ENCODE peak calls at places on chromosomes 13 and 19, in eight cellular contexts. One of them, this sample, is unnamed.

GRCh38 chr19:4455742-4456565 is 1.6 kb downstream of the UBXN6 start:
- DNase-seq in PC-9: no peak
- DNase-seq in H9: no peak
- DNase-seq in AG04450: no peak
- DNase-seq in fibroblast of the aortic adventitia: peak; percentile 79
- DNase-seq in AG09309: no peak
- DNase-seq in nephron progenitor cell: peak; percentile 52
- DNase-seq in heart left ventricle: no peak
- DNase-seq in this sample: peak; percentile 97

GRCh38 chr19:51333836-51334460 is 8.0 kb downstream of the VSIG10L start:
- DNase-seq in AG04450: no peak
- DNase-seq in H9: peak; percentile 67
- DNase-seq in PC-9: no peak
- DNase-seq in nephron progenitor cell: no peak
- DNase-seq in heart left ventricle: no peak
- DNase-seq in AG09309: no peak
- DNase-seq in fibroblast of the aortic adventitia: no peak
- DNase-seq in this sample: no peak

GRCh38 chr13:95123726-95124125 is 177.5 kb downstream of the ABCC4 start:
- DNase-seq in nephron progenitor cell: no peak
- DNase-seq in AG04450: no peak
- DNase-seq in heart left ventricle: no peak
- DNase-seq in PC-9: no peak
- DNase-seq in fibroblast of the aortic adventitia: no peak
- DNase-seq in AG09309: no peak
- DNase-seq in H9: no peak
- DNase-seq in this sample: no peak

GRCh38 chr19:1856698-1857603 is 6.4 kb downstream of the KLF16 start:
- DNase-seq in nephron progenitor cell: peak; percentile 72
- DNase-seq in AG04450: no peak
- DNase-seq in heart left ventricle: peak; percentile 90
- DNase-seq in AG09309: no peak
- DNase-seq in H9: peak; percentile 85
- DNase-seq in fibroblast of the aortic adventitia: peak; percentile 66
- DNase-seq in PC-9: peak; percentile 72
- DNase-seq in this sample: peak; percentile 82

GRCh38 chr19:45130888-45131615 is 29.7 kb downstream of the NKPD1 start:
- DNase-seq in AG09309: no peak
- DNase-seq in PC-9: peak; percentile 64
- DNase-seq in H9: no peak
- DNase-seq in heart left ventricle: no peak
- DNase-seq in AG04450: no peak
- DNase-seq in fibroblast of the aortic adventitia: no peak
- DNase-seq in nephron progenitor cell: peak; percentile 38
- DNase-seq in this sample: no peak

GRCh38 chr19:6967962-6968361 is 53.3 kb downstream of the MBD3L2B start:
- DNase-seq in AG04450: no peak
- DNase-seq in AG09309: no peak
- DNase-seq in heart left ventricle: no peak
- DNase-seq in nephron progenitor cell: no peak
- DNase-seq in H9: no peak
- DNase-seq in fibroblast of the aortic adventitia: no peak
- DNase-seq in PC-9: no peak
- DNase-seq in this sample: no peak

GRCh38 chr19:16320987-16321386 is 3.6 kb upstream of the KLF2 start:
- DNase-seq in heart left ventricle: no peak
- DNase-seq in AG09309: no peak
- DNase-seq in AG04450: no peak
- DNase-seq in PC-9: no peak
- DNase-seq in H9: no peak
- DNase-seq in nephron progenitor cell: no peak
- DNase-seq in fibroblast of the aortic adventitia: no peak
- DNase-seq in this sample: no peak

GRCh38 chr13:98975822-98976261 is 2.0 kb downstream of the DOCK9 start:
- DNase-seq in heart left ventricle: no peak
- DNase-seq in H9: no peak
- DNase-seq in AG09309: no peak
- DNase-seq in PC-9: peak; percentile 13
- DNase-seq in fibroblast of the aortic adventitia: no peak
- DNase-seq in nephron progenitor cell: no peak
- DNase-seq in AG04450: no peak
- DNase-seq in this sample: no peak

GRCh38 chr13:19759669-19760068 is 23.1 kb downstream of the PSPC1 start:
- DNase-seq in AG09309: no peak
- DNase-seq in H9: no peak
- DNase-seq in fibroblast of the aortic adventitia: no peak
- DNase-seq in AG04450: no peak
- DNase-seq in nephron progenitor cell: no peak
- DNase-seq in heart left ventricle: no peak
- DNase-seq in PC-9: no peak
- DNase-seq in this sample: peak; percentile 25

GRCh38 chr19:58558623-58559274 is 338 bp upstream of the UBE2M start:
- DNase-seq in heart left ventricle: peak; percentile 100
- DNase-seq in AG04450: peak; percentile 97
- DNase-seq in fibroblast of the aortic adventitia: peak; percentile 99
- DNase-seq in PC-9: no peak
- DNase-seq in nephron progenitor cell: peak; percentile 100
- DNase-seq in AG09309: peak; percentile 94
- DNase-seq in H9: peak; percentile 99
- DNase-seq in this sample: peak; percentile 98

GRCh38 chr19:43934055-43934984 is 762 bp downstream of the ZNF45 start:
- DNase-seq in heart left ventricle: no peak
- DNase-seq in fibroblast of the aortic adventitia: peak; percentile 16
- DNase-seq in AG04450: no peak
- DNase-seq in H9: no peak
- DNase-seq in PC-9: no peak
- DNase-seq in AG09309: no peak
- DNase-seq in nephron progenitor cell: no peak
- DNase-seq in this sample: peak; percentile 16

GRCh38 chr19:47229674-47230121 is 1.3 kb downstream of the BBC3 start:
- DNase-seq in PC-9: peak; percentile 14
- DNase-seq in AG09309: no peak
- DNase-seq in heart left ventricle: no peak
- DNase-seq in H9: no peak
- DNase-seq in fibroblast of the aortic adventitia: peak; percentile 35
- DNase-seq in AG04450: no peak
- DNase-seq in nephron progenitor cell: no peak
- DNase-seq in this sample: peak; percentile 30

GRCh38 chr19:24069907-24070657 is 16.9 kb upstream of the ZNF254 start:
- DNase-seq in H9: no peak
- DNase-seq in fibroblast of the aortic adventitia: no peak
- DNase-seq in AG09309: no peak
- DNase-seq in PC-9: no peak
- DNase-seq in heart left ventricle: no peak
- DNase-seq in nephron progenitor cell: no peak
- DNase-seq in AG04450: no peak
- DNase-seq in this sample: no peak

GRCh38 chr13:113216165-113217056 is 7.0 kb downstream of the CUL4A start:
- DNase-seq in nephron progenitor cell: peak; percentile 20
- DNase-seq in heart left ventricle: peak; percentile 30
- DNase-seq in PC-9: peak; percentile 73
- DNase-seq in H9: peak; percentile 74
- DNase-seq in AG04450: no peak
- DNase-seq in fibroblast of the aortic adventitia: peak; percentile 73
- DNase-seq in AG09309: no peak
- DNase-seq in this sample: peak; percentile 81

GRCh38 chr19:1651061-1651547 is 1.3 kb downstream of the TCF3 start:
- DNase-seq in nephron progenitor cell: peak; percentile 48
- DNase-seq in H9: no peak
- DNase-seq in heart left ventricle: peak; percentile 44
- DNase-seq in PC-9: no peak
- DNase-seq in fibroblast of the aortic adventitia: peak; percentile 31
- DNase-seq in AG09309: no peak
- DNase-seq in AG04450: no peak
- DNase-seq in this sample: peak; percentile 24

GRCh38 chr19:5586300-5587070 is 18.7 kb upstream of the TINCR start:
- DNase-seq in AG09309: no peak
- DNase-seq in heart left ventricle: no peak
- DNase-seq in H9: no peak
- DNase-seq in AG04450: no peak
- DNase-seq in fibroblast of the aortic adventitia: no peak
- DNase-seq in PC-9: no peak
- DNase-seq in nephron progenitor cell: no peak
- DNase-seq in this sample: peak; percentile 28

GRCh38 chr19:51002542-51003311 is 1.3 kb upstream of the KLK8 start:
- DNase-seq in heart left ventricle: no peak
- DNase-seq in AG04450: no peak
- DNase-seq in H9: peak; percentile 100
- DNase-seq in fibroblast of the aortic adventitia: no peak
- DNase-seq in AG09309: no peak
- DNase-seq in PC-9: peak; percentile 98
- DNase-seq in nephron progenitor cell: peak; percentile 68
- DNase-seq in this sample: peak; percentile 47

GRCh38 chr13:40552895-40553294 is 113.5 kb downstream of the FOXO1 start:
- DNase-seq in PC-9: no peak
- DNase-seq in H9: no peak
- DNase-seq in AG09309: no peak
- DNase-seq in AG04450: no peak
- DNase-seq in heart left ventricle: no peak
- DNase-seq in fibroblast of the aortic adventitia: no peak
- DNase-seq in nephron progenitor cell: no peak
- DNase-seq in this sample: no peak

GRCh38 chr13:19661126-19661525 is 27.7 kb downstream of the MPHOSPH8 start:
- DNase-seq in AG04450: no peak
- DNase-seq in nephron progenitor cell: no peak
- DNase-seq in AG09309: no peak
- DNase-seq in PC-9: no peak
- DNase-seq in H9: no peak
- DNase-seq in heart left ventricle: no peak
- DNase-seq in fibroblast of the aortic adventitia: no peak
- DNase-seq in this sample: no peak

GRCh38 chr19:18945297-18945696 is 4.3 kb upstream of the HOMER3 start:
- DNase-seq in AG09309: no peak
- DNase-seq in fibroblast of the aortic adventitia: no peak
- DNase-seq in H9: no peak
- DNase-seq in PC-9: no peak
- DNase-seq in nephron progenitor cell: no peak
- DNase-seq in heart left ventricle: no peak
- DNase-seq in AG04450: no peak
- DNase-seq in this sample: no peak

GRCh38 chr13:100738176-100738855 is 63.7 kb upstream of the TMTC4 start:
- DNase-seq in fibroblast of the aortic adventitia: no peak
- DNase-seq in PC-9: no peak
- DNase-seq in H9: peak; percentile 42
- DNase-seq in AG09309: no peak
- DNase-seq in nephron progenitor cell: no peak
- DNase-seq in AG04450: no peak
- DNase-seq in heart left ventricle: no peak
- DNase-seq in this sample: no peak

GRCh38 chr19:7326105-7326877 is 22.4 kb upstream of the ARHGEF18 start:
- DNase-seq in heart left ventricle: no peak
- DNase-seq in AG09309: no peak
- DNase-seq in H9: peak; percentile 89
- DNase-seq in AG04450: no peak
- DNase-seq in fibroblast of the aortic adventitia: peak; percentile 15
- DNase-seq in nephron progenitor cell: peak; percentile 16
- DNase-seq in PC-9: no peak
- DNase-seq in this sample: peak; percentile 36

GRCh38 chr19:47377208-47377701 is 28.1 kb downstream of the DHX34 start:
- DNase-seq in AG04450: no peak
- DNase-seq in heart left ventricle: peak; percentile 88
- DNase-seq in PC-9: no peak
- DNase-seq in fibroblast of the aortic adventitia: no peak
- DNase-seq in nephron progenitor cell: no peak
- DNase-seq in H9: no peak
- DNase-seq in AG09309: no peak
- DNase-seq in this sample: no peak

GRCh38 chr13:71861769-71862168 is 5.2 kb downstream of the DACH1 start:
- DNase-seq in nephron progenitor cell: no peak
- DNase-seq in fibroblast of the aortic adventitia: no peak
- DNase-seq in H9: no peak
- DNase-seq in heart left ventricle: no peak
- DNase-seq in PC-9: no peak
- DNase-seq in AG04450: no peak
- DNase-seq in AG09309: no peak
- DNase-seq in this sample: no peak

GRCh38 chr13:43159007-43159406 is 135.6 kb downstream of the DNAJC15 start:
- DNase-seq in heart left ventricle: no peak
- DNase-seq in nephron progenitor cell: no peak
- DNase-seq in H9: no peak
- DNase-seq in AG04450: peak; percentile 3
- DNase-seq in fibroblast of the aortic adventitia: peak; percentile 54
- DNase-seq in AG09309: no peak
- DNase-seq in PC-9: peak; percentile 51
- DNase-seq in this sample: peak; percentile 42
- TF ChIP-seq CTCF in heart left ventricle: no peak
- TF ChIP-seq CTCF in nephron progenitor cell: no peak
- TF ChIP-seq CTCF in H9: peak; percentile 22
- TF ChIP-seq CTCF in AG04450: peak; percentile 38
- TF ChIP-seq CTCF in fibroblast of the aortic adventitia: peak; percentile 25
- TF ChIP-seq CTCF in AG09309: no peak
- TF ChIP-seq CTCF in PC-9: no peak
- TF ChIP-seq CTCF in this sample: peak; percentile 38

GRCh38 chr13:69580255-69580654 is 527.4 kb upstream of the ATXN8OS start:
- DNase-seq in heart left ventricle: no peak
- DNase-seq in PC-9: no peak
- DNase-seq in nephron progenitor cell: no peak
- DNase-seq in AG09309: no peak
- DNase-seq in H9: no peak
- DNase-seq in AG04450: no peak
- DNase-seq in fibroblast of the aortic adventitia: no peak
- DNase-seq in this sample: no peak

GRCh38 chr13:69579351-69579750 is 528.3 kb upstream of the ATXN8OS start:
- DNase-seq in nephron progenitor cell: no peak
- DNase-seq in heart left ventricle: no peak
- DNase-seq in AG04450: no peak
- DNase-seq in fibroblast of the aortic adventitia: no peak
- DNase-seq in AG09309: no peak
- DNase-seq in PC-9: no peak
- DNase-seq in H9: no peak
- DNase-seq in this sample: no peak
- TF ChIP-seq CTCF in nephron progenitor cell: no peak
- TF ChIP-seq CTCF in heart left ventricle: no peak
- TF ChIP-seq CTCF in AG04450: no peak
- TF ChIP-seq CTCF in fibroblast of the aortic adventitia: no peak
- TF ChIP-seq CTCF in AG09309: no peak
- TF ChIP-seq CTCF in PC-9: no peak
- TF ChIP-seq CTCF in H9: peak; percentile 51
- TF ChIP-seq CTCF in this sample: no peak

DNA sequence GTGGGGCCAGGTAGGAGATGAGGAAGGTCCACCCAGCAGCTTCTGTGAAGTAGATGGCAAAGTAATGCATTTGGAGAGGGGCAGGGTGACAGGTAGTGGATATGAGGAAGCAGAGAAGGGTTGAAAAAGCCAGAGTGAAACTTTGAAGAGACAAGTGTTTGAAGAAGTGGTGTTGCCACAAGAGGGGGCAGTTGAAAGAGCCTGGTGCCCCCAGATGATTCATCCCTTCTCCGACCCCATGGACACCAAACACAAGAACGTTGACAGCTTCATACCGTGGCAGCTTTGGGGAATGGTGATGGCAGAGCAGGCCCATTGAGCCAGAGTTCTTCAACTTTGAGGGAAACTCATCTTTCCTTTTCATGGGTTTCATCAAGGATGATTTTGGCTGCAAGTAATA is 19.9 kb downstream of the IFNL3 start:
- DNase-seq in AG04450: no peak
- DNase-seq in heart left ventricle: no peak
- DNase-seq in nephron progenitor cell: no peak
- DNase-seq in fibroblast of the aortic adventitia: no peak
- DNase-seq in H9: peak; percentile 55
- DNase-seq in AG09309: no peak
- DNase-seq in PC-9: no peak
- DNase-seq in this sample: no peak
- TF ChIP-seq CTCF in AG04450: no peak
- TF ChIP-seq CTCF in heart left ventricle: no peak
- TF ChIP-seq CTCF in nephron progenitor cell: no peak
- TF ChIP-seq CTCF in fibroblast of the aortic adventitia: no peak
- TF ChIP-seq CTCF in H9: peak; percentile 53
- TF ChIP-seq CTCF in AG09309: no peak
- TF ChIP-seq CTCF in PC-9: no peak
- TF ChIP-seq CTCF in this sample: no peak

GRCh38 chr19:49222528-49222927 is 64.9 kb downstream of the TRPM4 start:
- DNase-seq in PC-9: no peak
- DNase-seq in AG04450: no peak
- DNase-seq in heart left ventricle: no peak
- DNase-seq in AG09309: no peak
- DNase-seq in H9: no peak
- DNase-seq in nephron progenitor cell: no peak
- DNase-seq in fibroblast of the aortic adventitia: no peak
- DNase-seq in this sample: no peak
- TF ChIP-seq CTCF in PC-9: no peak
- TF ChIP-seq CTCF in AG04450: no peak
- TF ChIP-seq CTCF in heart left ventricle: no peak
- TF ChIP-seq CTCF in AG09309: no peak
- TF ChIP-seq CTCF in H9: no peak
- TF ChIP-seq CTCF in nephron progenitor cell: no peak
- TF ChIP-seq CTCF in fibroblast of the aortic adventitia: no peak
- TF ChIP-seq CTCF in this sample: no peak